ENCODE peak calls at places on chromosomes 1 and 21, in eight cellular contexts. X is A549, R is left ventricle myocardium inferior, F is mucosa of descending colon, Z is K562, N is body of pancreas, E is IMR-90, P is adrenal gland. U is an unnamed sample.

GRCh38 chr1:183149273-183149672 is 36.8 kb upstream of the LAMC2 start:
- DNase-seq in R (no peak), F (no peak), X (no peak), N (no peak), E (no peak), Z (no peak), P (no peak), U (no peak)

GRCh38 chr1:1291023-1291528 is 10.8 kb downstream of the SCNN1D start:
- DNase-seq in F (peak), E (no peak), R (no peak), N (peak), P (peak), X (no peak), Z (peak), U (no peak)

GRCh38 chr1:81880781-81881180 is 80.0 kb downstream of the ADGRL2 start:
- DNase-seq in Z (no peak), P (no peak), N (no peak), R (no peak), X (no peak), E (peak), F (no peak), U (no peak)

GRCh38 chr1:204923626-204924012 is 53.0 kb downstream of the NFASC start:
- DNase-seq in F (no peak), N (no peak), Z (no peak), P (no peak), R (no peak), E (no peak), X (no peak), U (no peak)

GRCh38 chr1:160675641-160676410 is 29.0 kb upstream of the SLAMF1 start:
- DNase-seq in P (peak), X (peak), F (peak), N (peak), Z (peak), R (peak), E (peak), U (peak)

GRCh38 chr1:19430121-19431068 is 54.9 kb downstream of the CAPZB start:
- DNase-seq in X (peak), E (peak), P (no peak), R (no peak), F (no peak), N (no peak), Z (no peak), U (no peak)

GRCh38 chr1:2173546-2174347 is 20.8 kb downstream of the FAAP20 start:
- DNase-seq in Z (no peak), E (no peak), N (no peak), F (no peak), R (no peak), P (no peak), X (no peak), U (no peak)

GRCh38 chr21:46298083-46298412 is 11.9 kb downstream of the YBEY start:
- DNase-seq in E (no peak), Z (no peak), N (no peak), F (no peak), P (no peak), X (no peak), R (no peak), U (no peak)

GRCh38 chr1:247295746-247296145 is 35.9 kb downstream of the ZNF496 start:
- DNase-seq in N (no peak), Z (no peak), E (peak), R (no peak), X (no peak), F (no peak), P (peak), U (no peak)

GRCh38 chr1:21891621-21892479 is 45.3 kb downstream of the HSPG2 start:
- DNase-seq in F (no peak), E (no peak), X (no peak), N (no peak), R (no peak), Z (no peak), P (no peak), U (no peak)

GRCh38 chr1:168636200-168636599 is 59.8 kb downstream of the XCL1 start:
- DNase-seq in Z (no peak), N (no peak), E (no peak), X (no peak), P (no peak), R (no peak), F (no peak), U (no peak)

GRCh38 chr21:34276711-34277425 is 86.9 kb upstream of the KCNE2 start:
- DNase-seq in N (no peak), E (no peak), Z (no peak), F (no peak), X (no peak), P (no peak), R (no peak), U (no peak)

GRCh38 chr21:38987551-38988210 is 182.0 kb downstream of the ETS2 start:
- DNase-seq in F (no peak), E (no peak), X (no peak), N (no peak), P (no peak), R (no peak), Z (no peak), U (no peak)

GRCh38 chr1:229229137-229229720 is 41.7 kb upstream of the RAB4A start:
- DNase-seq in X (peak), P (no peak), R (no peak), N (peak), F (no peak), Z (no peak), E (no peak), U (peak)

GRCh38 chr1:27192039-27192529 is 37.2 kb upstream of the SLC9A1 start:
- DNase-seq in Z (peak), P (peak), N (no peak), X (peak), R (no peak), E (no peak), F (peak), U (peak)

GRCh38 chr1:23779826-23780371 is 1.7 kb downstream of the PITHD1 start:
- DNase-seq in P (no peak), R (no peak), X (no peak), F (no peak), Z (no peak), N (no peak), E (peak), U (no peak)

GRCh38 chr1:206725053-206725963 is 40.6 kb downstream of the MAPKAPK2 start:
- DNase-seq in R (no peak), E (peak), X (peak), P (no peak), N (peak), Z (peak), F (no peak), U (no peak)

GRCh38 chr1:225658041-225658440 is 5.1 kb upstream of the ENAH start:
- DNase-seq in N (no peak), E (peak), R (no peak), F (no peak), X (no peak), P (no peak), Z (no peak), U (no peak)

GRCh38 chr1:27358928-27359313 is 7.8 kb downstream of the MAP3K6 start:
- DNase-seq in X (no peak), P (no peak), F (no peak), R (no peak), E (no peak), Z (no peak), N (no peak), U (no peak)

GRCh38 chr1:17274186-17275170 is 25.6 kb downstream of the PADI3 start:
- DNase-seq in N (peak), R (no peak), P (peak), E (peak), X (peak), F (peak), Z (peak), U (peak)

GRCh38 chr1:206143537-206144155 is 26.5 kb upstream of the AVPR1B start:
- DNase-seq in P (no peak), R (no peak), F (no peak), X (no peak), N (no peak), E (no peak), Z (no peak), U (no peak)

GRCh38 chr1:191641420-191642215 is 516.6 kb upstream of the RGS18 start:
- DNase-seq in E (peak), Z (no peak), X (no peak), F (no peak), P (no peak), N (no peak), R (no peak), U (no peak)

GRCh38 chr1:167542109-167543032 is 11.2 kb downstream of the CREG1 start:
- DNase-seq in R (no peak), F (no peak), N (no peak), E (no peak), Z (peak), P (peak), X (no peak), U (no peak)

GRCh38 chr1:158145173-158145719 is 35.4 kb upstream of the CD1D start:
- DNase-seq in N (peak), E (peak), X (no peak), F (no peak), P (peak), Z (no peak), R (peak), U (no peak)

GRCh38 chr1:231053493-231054162 is 13.6 kb upstream of the FAM89A start:
- DNase-seq in R (no peak), Z (no peak), P (peak), X (no peak), N (peak), F (no peak), E (peak), U (no peak)

GRCh38 chr1:7839526-7839925 is 13.3 kb downstream of the UTS2 start:
- DNase-seq in N (no peak), R (no peak), P (no peak), E (no peak), X (no peak), F (no peak), Z (no peak), U (no peak)

GRCh38 chr21:21003701-21004100 is 5.5 kb downstream of the NCAM2 start:
- DNase-seq in R (no peak), X (no peak), Z (peak), F (no peak), N (no peak), P (no peak), E (peak), U (no peak)

GRCh38 chr1:223153177-223154119 is 10.4 kb upstream of the TLR5 start:
- DNase-seq in Z (no peak), P (no peak), F (no peak), N (no peak), R (no peak), E (peak), X (no peak), U (no peak)

GRCh38 chr1:47705517-47706130 is 267.8 kb downstream of the FOXD2 start:
- DNase-seq in P (no peak), E (no peak), N (no peak), F (no peak), R (no peak), Z (no peak), X (no peak), U (no peak)

GRCh38 chr1:116277840-116278540 is 95.1 kb upstream of the ATP1A1 start:
- DNase-seq in P (no peak), R (no peak), E (no peak), Z (no peak), X (no peak), N (no peak), F (no peak), U (no peak)

GRCh38 chr1:38284953-38285352 is 238.4 kb upstream of the POU3F1 start:
- DNase-seq in F (no peak), N (no peak), P (peak), R (peak), Z (no peak), X (no peak), E (no peak), U (no peak)

GRCh38 chr1:220353229-220354012 is 81.2 kb upstream of the RAB3GAP2 start:
- DNase-seq in N (no peak), Z (no peak), E (no peak), F (no peak), P (no peak), X (no peak), R (no peak), U (no peak)
- TF ChIP-seq CTCF in N (no peak), Z (peak), E (no peak), F (no peak), P (no peak), X (no peak), R (no peak), U (no peak)

GRCh38 chr1:156898151-156898550 is 4.6 kb downstream of the PEAR1 start:
- DNase-seq in Z (no peak), F (no peak), P (peak), N (no peak), R (peak), X (no peak), E (peak), U (no peak)
- H3K4me3 ChIP-seq in Z (no peak), F (no peak), P (no peak), N (no peak), R (peak), X (no peak), E (no peak), U (no peak)

DNA sequence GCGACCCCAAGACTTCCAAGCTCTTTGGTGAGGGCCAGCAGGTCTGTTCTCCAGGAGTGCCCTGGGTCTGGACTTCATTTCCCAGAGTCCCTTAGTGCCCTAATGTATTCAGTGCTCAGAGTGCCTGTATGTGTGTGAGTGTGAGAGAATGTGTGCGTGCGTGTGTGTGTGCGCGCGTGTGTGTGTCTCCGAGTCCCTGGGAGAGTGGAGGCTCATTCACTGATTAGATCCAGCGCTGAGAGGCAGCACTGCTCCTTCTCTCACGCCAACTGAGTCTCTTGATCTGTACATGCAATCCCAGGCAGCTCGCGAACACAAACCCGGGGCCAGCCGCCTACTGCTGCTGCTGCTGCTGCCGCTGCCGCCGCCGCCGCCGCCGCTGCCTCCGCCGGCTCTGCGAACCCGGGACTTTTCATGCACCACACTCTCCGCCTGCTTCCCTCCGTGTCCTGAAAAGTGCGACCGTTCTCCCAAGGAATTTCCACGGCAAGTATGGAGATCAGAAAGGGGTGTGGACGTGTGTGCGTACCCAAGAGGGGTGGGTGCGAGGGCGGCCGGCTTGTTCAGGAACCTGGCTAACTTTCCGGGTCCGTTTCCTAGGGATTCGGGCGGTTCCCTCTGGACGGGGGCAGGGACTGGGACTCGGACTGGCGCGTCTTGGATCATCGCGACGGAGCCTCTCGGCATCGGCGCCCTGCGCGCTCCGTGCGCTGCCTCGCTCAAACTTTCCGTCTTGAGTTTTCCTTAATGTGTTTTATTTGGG is at the start of gene RNF220:
- DNase-seq in E (peak), R (peak), P (no peak), Z (no peak), X (peak), N (no peak), F (peak), U (peak)
- TF ChIP-seq CTCF in E (no peak), R (peak), P (no peak), Z (no peak), X (no peak), N (no peak), F (no peak), U (no peak)

GRCh38 chr1:92441316-92442311 is 45.1 kb downstream of the GFI1 start:
- DNase-seq in P (no peak), E (no peak), N (peak), Z (peak), F (peak), X (peak), R (no peak), U (peak)
- H3K4me3 ChIP-seq in P (no peak), E (no peak), N (no peak), Z (no peak), F (no peak), X (peak), R (no peak), U (peak)

GRCh38 chr1:203835476-203835875 is 25.9 kb upstream of the SNRPE start:
- DNase-seq in E (no peak), P (no peak), F (no peak), X (no peak), R (no peak), Z (no peak), N (no peak), U (no peak)
- TF ChIP-seq CTCF in E (no peak), P (no peak), F (no peak), X (no peak), R (no peak), Z (no peak), N (no peak), U (no peak)

GRCh38 chr1:59041878-59042277 is 255.0 kb upstream of the FGGY start:
- DNase-seq in P (no peak), X (no peak), N (no peak), E (peak), F (no peak), R (no peak), Z (no peak), U (no peak)

GRCh38 chr1:59034925-59035324 is 251.1 kb upstream of the JUN start:
- DNase-seq in Z (no peak), R (no peak), F (no peak), N (no peak), X (no peak), E (no peak), P (no peak), U (no peak)

GRCh38 chr1:59044535-59045121 is 252.3 kb upstream of the FGGY start:
- DNase-seq in Z (no peak), P (no peak), E (peak), R (no peak), F (no peak), X (no peak), N (no peak), U (no peak)

GRCh38 chr1:59043796-59044195 is 253.1 kb upstream of the FGGY start:
- DNase-seq in E (peak), F (peak), P (peak), Z (no peak), N (peak), R (peak), X (no peak), U (peak)

DNA sequence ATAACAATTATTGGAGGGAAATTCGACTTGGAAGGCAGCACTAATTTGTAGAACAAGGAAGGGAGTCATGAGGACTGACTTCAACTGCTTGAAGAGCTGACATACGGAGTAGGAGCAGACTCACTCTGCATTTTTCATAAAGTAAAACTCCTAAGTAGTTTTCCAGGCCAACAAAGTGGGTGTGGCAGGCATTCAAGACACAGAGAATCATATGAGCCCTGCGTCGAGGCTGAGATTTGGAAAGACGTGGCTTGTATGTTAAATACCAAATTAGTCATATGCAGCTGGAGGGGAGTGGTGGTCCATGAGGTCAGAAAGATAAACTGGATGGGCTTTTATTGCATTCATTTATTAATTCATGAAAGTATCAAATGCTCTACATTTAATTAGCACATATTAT is 255.7 kb upstream of the JUN start:
- DNase-seq in E (no peak), Z (no peak), N (no peak), X (no peak), F (no peak), R (no peak), P (no peak), U (no peak)
- H3K4me3 ChIP-seq in E (no peak), Z (no peak), N (no peak), X (no peak), F (no peak), R (no peak), P (no peak), U (no peak)

GRCh38 chr1:3417082-3417728 is 37.3 kb upstream of the ARHGEF16 start:
- DNase-seq in X (no peak), E (no peak), R (no peak), N (no peak), Z (peak), F (no peak), P (no peak), U (no peak)
- TF ChIP-seq CTCF in X (no peak), E (no peak), R (peak), N (peak), Z (peak), F (no peak), P (no peak), U (peak)

GRCh38 chr1:180117764-180118116 is 36.9 kb upstream of the QSOX1 start:
- DNase-seq in N (no peak), Z (no peak), X (peak), P (no peak), R (no peak), F (no peak), E (peak), U (no peak)
- H3K4me3 ChIP-seq in N (no peak), Z (no peak), X (no peak), P (no peak), R (no peak), F (no peak), E (no peak), U (no peak)

GRCh38 chr1:152047954-152048640 is 11.3 kb upstream of the S100A11 start:
- DNase-seq in N (peak), F (peak), Z (peak), E (peak), X (peak), P (peak), R (peak), U (peak)
- TF ChIP-seq CTCF in N (peak), F (peak), Z (peak), E (peak), X (peak), P (peak), R (peak), U (peak)